ENCODE peak calls at places on chromosomes 13 and 19, in six cellular contexts. S is NCI-H1105 treated with DMSO at 0.1 percent for 48 hours, Q is Ammon's horn, X is A673, R is heart right ventricle, V is HL-60. Z is an unnamed sample.

GRCh38 chr13:64529874-64530485 is 2700.2 kb downstream of the PCDH9 start:
- DNase-seq in V (no peak), S (peak; percentile 22), R (no peak), X (peak; percentile 46), Q (no peak), Z (peak; percentile 15)

GRCh38 chr19:1630012-1630411 is 22.4 kb downstream of the TCF3 start:
- DNase-seq in X (no peak), R (no peak), S (no peak), V (no peak), Q (no peak), Z (no peak)

GRCh38 chr13:36847541-36848045 is 28.6 kb downstream of the RFXAP start:
- DNase-seq in Q (no peak), S (no peak), R (no peak), X (no peak), V (no peak), Z (no peak)

GRCh38 chr13:102848956-102849355 is 3.1 kb downstream of the ERCC5 start:
- DNase-seq in X (no peak), R (no peak), S (no peak), Q (no peak), V (no peak), Z (no peak)

GRCh38 chr19:10295305-10295846 is 5.6 kb downstream of the ICAM5 start:
- DNase-seq in X (no peak), V (no peak), S (peak; percentile 6), Q (no peak), R (no peak), Z (no peak)

GRCh38 chr19:46761418-46761831 is 15.2 kb upstream of the STRN4 start:
- DNase-seq in Q (no peak), S (no peak), V (no peak), X (no peak), R (no peak), Z (no peak)

GRCh38 chr13:43132228-43132627 is 108.8 kb downstream of the DNAJC15 start:
- DNase-seq in Q (no peak), V (no peak), R (peak; percentile 21), X (peak; percentile 34), S (no peak), Z (no peak)

GRCh38 chr19:16904599-16904998 is 15.8 kb downstream of the F2RL3 start:
- DNase-seq in X (no peak), R (no peak), S (no peak), V (no peak), Q (no peak), Z (no peak)

GRCh38 chr19:49067554-49067953 is 2.9 kb upstream of the NTF4 start:
- DNase-seq in Q (no peak), V (no peak), S (no peak), X (no peak), R (no peak), Z (no peak)

GRCh38 chr19:16168465-16169081 is 4.8 kb downstream of the CIB3 start:
- DNase-seq in R (no peak), X (no peak), S (no peak), V (no peak), Q (peak; percentile 33), Z (peak; percentile 91)

GRCh38 chr19:57241181-57241580 is 749 bp downstream of the ZNF805 start:
- DNase-seq in V (no peak), Q (peak; percentile 29), S (peak; percentile 7), R (no peak), X (no peak), Z (no peak)

GRCh38 chr13:114108141-114108761 is 24.2 kb downstream of the RASA3 start:
- DNase-seq in Q (no peak), S (no peak), V (no peak), X (no peak), R (no peak), Z (no peak)

GRCh38 chr19:32017341-32017948 is 328.0 kb upstream of the ZNF507 start:
- DNase-seq in S (no peak), Q (no peak), V (no peak), X (peak; percentile 4), R (no peak), Z (no peak)

GRCh38 chr19:55188620-55189019 is 8.5 kb upstream of the SYT5 start:
- DNase-seq in V (no peak), R (no peak), S (no peak), X (no peak), Q (no peak), Z (no peak)

GRCh38 chr19:10230155-10230903 is 802 bp downstream of the S1PR2 start:
- DNase-seq in S (no peak), Q (no peak), R (peak; percentile 52), X (peak; percentile 43), V (no peak), Z (no peak)

GRCh38 chr13:50650936-50651638 is 192.4 kb downstream of the DLEU7 start:
- DNase-seq in V (no peak), R (no peak), Q (no peak), X (no peak), S (no peak), Z (no peak)

GRCh38 chr19:29587518-29587986 is 18.5 kb upstream of the POP4 start:
- DNase-seq in V (no peak), X (no peak), S (no peak), R (no peak), Q (no peak), Z (no peak)

GRCh38 chr13:80251403-80251802 is 89.5 kb downstream of the SPRY2 start:
- DNase-seq in Q (no peak), S (peak; percentile 81), X (peak; percentile 82), V (peak; percentile 17), R (peak; percentile 11), Z (peak; percentile 15)

GRCh38 chr13:97640236-97640635 is 206.3 kb downstream of the RAP2A start:
- DNase-seq in S (no peak), V (no peak), Q (no peak), R (no peak), X (peak; percentile 24), Z (no peak)

GRCh38 chr13:63696055-63696454 is 2280.4 kb upstream of the PCDH20 start:
- DNase-seq in S (no peak), Q (no peak), R (no peak), V (no peak), X (no peak), Z (no peak)

GRCh38 chr19:13846533-13847032 is 30.4 kb upstream of the NANOS3 start:
- DNase-seq in Q (peak; percentile 76), R (peak; percentile 92), V (peak; percentile 95), S (no peak), X (peak; percentile 82), Z (peak; percentile 96)

GRCh38 chr13:76380436-76381065 is 505.7 kb downstream of the KCTD12 start:
- DNase-seq in V (no peak), S (no peak), X (no peak), Q (peak; percentile 33), R (no peak), Z (no peak)